ENCODE peak calls at places on chromosomes 4 and X, in eight cellular contexts. F is kidney; L is stomach; R is cardiac muscle cell; P is fibroblast of pulmonary artery; E is lower leg skin; D is CD8-positive, alpha-beta T cell; K is CD4-positive, alpha-beta T cell. I is an unnamed sample.

GRCh38 chr4:8394125-8394524 is 46.4 kb downstream of the ACOX3 start:
- DNase-seq in F (peak), L (peak), R (no peak), P (peak), E (peak), D (no peak), K (no peak), I (no peak)

GRCh38 chr4:139144161-139144859 is 32.7 kb downstream of the ELF2 start:
- DNase-seq in F (no peak), L (peak), R (peak), P (peak), E (no peak), D (no peak), K (no peak), I (no peak)

GRCh38 chrX:130171446-130172126 is at the start of gene RAB33A:
- DNase-seq in F (peak), L (no peak), R (peak), P (peak), E (peak), D (peak), K (peak), I (peak)

GRCh38 chr4:100288167-100288566 is 97.9 kb upstream of the DDIT4L start:
- DNase-seq in F (no peak), L (no peak), R (no peak), P (peak), E (no peak), D (no peak), K (no peak), I (no peak)

GRCh38 chrX:84363054-84363453 is 139.2 kb downstream of the HDX start:
- DNase-seq in F (no peak), L (no peak), R (no peak), P (peak), E (no peak), D (no peak), K (no peak), I (no peak)

GRCh38 chr4:169340834-169341233 is 70.1 kb upstream of the SH3RF1 start:
- DNase-seq in F (no peak), L (no peak), R (no peak), P (no peak), E (no peak), D (no peak), K (no peak), I (no peak)

GRCh38 chr4:151629097-151629783 is 131.6 kb downstream of the GATB start:
- DNase-seq in F (no peak), L (no peak), R (no peak), P (no peak), E (no peak), D (no peak), K (no peak), I (no peak)

GRCh38 chr4:22695917-22696316 is 3.2 kb downstream of the GBA3 start:
- DNase-seq in F (no peak), L (no peak), R (no peak), P (no peak), E (no peak), D (no peak), K (no peak), I (no peak)

GRCh38 chrX:105495376-105495775 is 274.9 kb upstream of the TEX13A start:
- DNase-seq in F (no peak), L (no peak), R (no peak), P (no peak), E (no peak), D (no peak), K (no peak), I (no peak)

GRCh38 chr4:73883306-73883705 is 14.1 kb downstream of the CXCL1 start:
- DNase-seq in F (no peak), L (no peak), R (no peak), P (peak), E (no peak), D (no peak), K (no peak), I (no peak)

GRCh38 chr4:931194-931959 is 739 bp downstream of the GAK start:
- DNase-seq in F (peak), L (no peak), R (peak), P (peak), E (peak), D (no peak), K (no peak), I (no peak)

GRCh38 chrX:70422886-70423336 is at the start of gene GDPD2:
- DNase-seq in F (no peak), L (peak), R (peak), P (peak), E (no peak), D (no peak), K (no peak), I (no peak)

GRCh38 chrX:154307207-154307606 is 11.6 kb downstream of the TKTL1 start:
- DNase-seq in F (no peak), L (no peak), R (no peak), P (no peak), E (no peak), D (no peak), K (no peak), I (no peak)

GRCh38 chr4:9867746-9868425 is 86.5 kb downstream of the DRD5 start:
- DNase-seq in F (no peak), L (no peak), R (no peak), P (no peak), E (peak), D (no peak), K (no peak), I (no peak)

GRCh38 chr4:32429151-32429550 is 1709.0 kb downstream of the PCDH7 start:
- DNase-seq in F (no peak), L (no peak), R (no peak), P (peak), E (no peak), D (no peak), K (no peak), I (no peak)

GRCh38 chr4:159103406-159104131 is 690 bp downstream of the RAPGEF2 start:
- DNase-seq in F (peak), L (peak), R (peak), P (peak), E (peak), D (peak), K (peak), I (peak)

GRCh38 chrX:9466115-9466495 is 1.2 kb downstream of the TBL1X start:
- DNase-seq in F (peak), L (peak), R (peak), P (no peak), E (peak), D (peak), K (no peak), I (peak)

GRCh38 chr4:17142232-17142711 is 243.8 kb upstream of the LDB2 start:
- DNase-seq in F (no peak), L (no peak), R (no peak), P (peak), E (no peak), D (no peak), K (no peak), I (no peak)

GRCh38 chrX:32514986-32515385 is 696.4 kb downstream of the DMD start:
- DNase-seq in F (no peak), L (no peak), R (no peak), P (no peak), E (no peak), D (no peak), K (no peak), I (no peak)

GRCh38 chr4:600850-601515 is 24.4 kb upstream of the PDE6B start:
- DNase-seq in F (no peak), L (no peak), R (no peak), P (no peak), E (peak), D (no peak), K (no peak), I (no peak)

GRCh38 chr4:19248023-19248422 is 1003.7 kb upstream of the SLIT2 start:
- DNase-seq in F (no peak), L (no peak), R (no peak), P (no peak), E (no peak), D (no peak), K (no peak), I (no peak)

GRCh38 chr4:80007745-80008149 is 65.3 kb downstream of the ANTXR2 start:
- DNase-seq in F (no peak), L (no peak), R (no peak), P (peak), E (no peak), D (no peak), K (no peak), I (no peak)

GRCh38 chrX:7925867-7926472 is 1.2 kb downstream of the PNPLA4 start:
- DNase-seq in F (no peak), L (peak), R (peak), P (peak), E (no peak), D (peak), K (peak), I (no peak)

GRCh38 chr4:145840162-145840768 is 98.4 kb downstream of the ZNF827 start:
- DNase-seq in F (no peak), L (no peak), R (peak), P (peak), E (no peak), D (no peak), K (no peak), I (no peak)

GRCh38 chr4:128600996-128601857 is 208.3 kb upstream of the JADE1 start:
- DNase-seq in F (peak), L (peak), R (no peak), P (peak), E (no peak), D (no peak), K (no peak), I (no peak)

DNA sequence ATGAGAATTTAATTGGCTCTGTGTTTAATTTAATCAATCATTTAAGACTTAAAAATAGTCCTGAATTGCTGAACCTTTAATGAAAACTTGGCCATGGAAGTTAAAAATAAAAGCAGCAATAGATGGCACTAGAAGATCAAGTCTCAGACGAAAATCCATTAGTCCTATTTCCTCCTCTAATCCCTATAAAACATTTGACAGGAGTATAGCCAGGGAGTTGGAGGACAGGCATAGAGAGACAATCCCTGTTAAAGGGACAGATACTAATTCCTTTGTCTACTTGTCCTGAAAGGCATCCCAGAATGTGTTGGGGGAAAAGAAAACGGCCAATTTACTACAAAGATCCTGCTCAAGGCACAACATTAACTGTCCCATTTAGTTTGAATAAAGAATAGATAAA is 276.3 kb upstream of the TACR3 start:
- DNase-seq in F (no peak), L (no peak), R (no peak), P (peak), E (no peak), D (no peak), K (no peak), I (no peak)
- TF ChIP-seq CTCF in F (no peak), L (no peak), R (no peak), P (no peak), E (no peak), D (no peak), K (no peak), I (no peak)

GRCh38 chr4:125243835-125244397 is 70.8 kb upstream of the FAT4 start:
- DNase-seq in F (no peak), L (no peak), R (no peak), P (peak), E (no peak), D (no peak), K (no peak), I (no peak)

GRCh38 chr4:125244848-125245450 is 69.8 kb upstream of the FAT4 start:
- DNase-seq in F (no peak), L (no peak), R (peak), P (peak), E (no peak), D (no peak), K (no peak), I (no peak)
- TF ChIP-seq CTCF in F (peak), L (no peak), R (peak), P (peak), E (no peak), D (no peak), K (no peak), I (no peak)

GRCh38 chrX:14095702-14096101 is 66.0 kb upstream of the GEMIN8 start:
- DNase-seq in F (no peak), L (peak), R (peak), P (peak), E (no peak), D (peak), K (peak), I (peak)
- TF ChIP-seq CTCF in F (peak), L (peak), R (peak), P (peak), E (no peak), D (peak), K (peak), I (no peak)

DNA sequence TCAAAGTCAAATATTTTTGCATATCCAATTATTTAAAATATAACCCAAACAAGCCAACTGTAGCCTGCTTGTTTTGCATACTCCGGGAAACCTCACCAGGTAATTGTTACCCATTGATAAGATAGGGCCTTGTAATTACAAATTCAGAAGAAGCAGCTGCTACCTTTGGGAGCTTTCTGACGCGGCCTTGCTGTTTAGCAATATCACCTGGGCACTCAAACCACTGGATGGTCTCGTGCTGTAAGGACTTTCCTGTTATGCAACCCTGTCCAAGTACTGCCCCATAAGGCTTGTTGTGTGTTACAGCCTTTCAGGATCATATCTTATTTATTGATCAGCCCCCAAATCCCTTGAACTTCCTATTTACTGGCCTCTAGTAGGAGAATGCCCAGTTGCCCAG is 52.1 kb downstream of the HS3ST1 start:
- DNase-seq in F (no peak), L (no peak), R (no peak), P (no peak), E (no peak), D (no peak), K (no peak), I (no peak)
- TF ChIP-seq CTCF in F (no peak), L (no peak), R (no peak), P (no peak), E (no peak), D (no peak), K (no peak), I (no peak)

GRCh38 chr4:24470681-24471622 is 113.4 kb downstream of the DHX15 start:
- DNase-seq in F (peak), L (no peak), R (peak), P (peak), E (no peak), D (no peak), K (no peak), I (peak)
- TF ChIP-seq CTCF in F (no peak), L (no peak), R (peak), P (peak), E (no peak), D (no peak), K (no peak), I (no peak)

DNA sequence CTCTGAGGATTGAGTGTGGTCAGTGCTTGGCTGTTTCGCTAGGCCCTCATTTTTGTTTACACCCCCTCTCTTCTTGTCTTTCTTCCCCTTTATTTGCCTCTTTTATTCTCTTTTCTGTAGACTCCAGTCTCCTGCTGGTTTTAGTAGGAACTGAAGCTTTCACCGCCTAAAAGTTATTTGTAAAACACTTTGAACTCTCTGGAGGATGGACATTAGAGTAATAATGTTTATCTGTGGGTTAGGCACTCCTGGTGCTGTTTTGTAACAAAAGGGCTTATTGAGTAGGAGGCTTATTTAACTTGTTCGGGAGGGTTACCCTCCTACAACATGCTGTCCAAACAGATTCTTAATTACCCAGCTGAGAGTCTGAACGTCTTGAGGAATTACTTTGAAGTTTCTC is 1.6 kb upstream of the ARHGAP10 start:
- DNase-seq in F (no peak), L (no peak), R (no peak), P (no peak), E (no peak), D (no peak), K (no peak), I (no peak)
- TF ChIP-seq CTCF in F (no peak), L (no peak), R (no peak), P (peak), E (no peak), D (no peak), K (no peak), I (no peak)

GRCh38 chr4:42656986-42657792 is at the start of gene ATP8A1:
- DNase-seq in F (peak), L (peak), R (peak), P (peak), E (peak), D (peak), K (peak), I (peak)
- TF ChIP-seq CTCF in F (peak), L (no peak), R (peak), P (no peak), E (no peak), D (no peak), K (no peak), I (no peak)

GRCh38 chr4:189807031-189807430 is 133.6 kb upstream of the FRG1 start:
- DNase-seq in F (no peak), L (no peak), R (no peak), P (no peak), E (no peak), D (no peak), K (no peak), I (no peak)

GRCh38 chr4:189800545-189801088 is 140.1 kb upstream of the FRG1 start:
- DNase-seq in F (no peak), L (no peak), R (no peak), P (no peak), E (no peak), D (no peak), K (no peak), I (no peak)

GRCh38 chr4:189806506-189806905 is 134.2 kb upstream of the FRG1 start:
- DNase-seq in F (no peak), L (no peak), R (no peak), P (no peak), E (no peak), D (no peak), K (no peak), I (no peak)

GRCh38 chr4:189804884-189805283 is 135.8 kb upstream of the FRG1 start:
- DNase-seq in F (peak), L (peak), R (no peak), P (no peak), E (no peak), D (no peak), K (no peak), I (no peak)

DNA sequence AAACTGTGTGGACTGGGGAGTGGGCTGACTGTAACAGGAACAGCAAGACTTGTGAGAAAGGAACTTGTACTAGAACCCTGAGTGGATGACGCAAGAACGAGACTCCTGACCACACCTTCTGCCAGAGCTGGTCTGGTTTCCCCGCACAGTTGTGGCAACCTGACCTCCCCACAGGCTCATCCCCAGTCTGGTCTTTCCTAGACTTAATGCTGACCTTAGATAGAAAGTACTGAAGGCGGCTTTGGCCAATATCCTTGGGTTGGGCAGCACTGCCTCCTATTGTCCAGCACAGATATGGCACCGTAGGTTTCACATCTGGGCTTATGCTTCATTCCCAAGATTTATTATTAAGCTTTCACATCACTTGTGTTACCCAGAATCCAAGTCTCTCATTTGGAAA is 137.8 kb upstream of the FRG1 start:
- DNase-seq in F (no peak), L (no peak), R (no peak), P (no peak), E (no peak), D (no peak), K (no peak), I (no peak)
- TF ChIP-seq CTCF in F (no peak), L (no peak), R (no peak), P (no peak), E (no peak), D (no peak), K (no peak), I (no peak)